ENCODE peak calls at places on chromosomes 16 and 17, in seven cellular contexts. One of them, this sample, is unnamed.

GRCh38 chr17:4004517-4005295 is 40.5 kb upstream of the ATP2A3 start:
- DNase-seq in mesendoderm: peak; percentile 82
- DNase-seq in H1: peak; percentile 88
- DNase-seq in mesenchymal stem cell: peak; percentile 44
- DNase-seq in H9: peak; percentile 90
- DNase-seq in neuronal stem cell: peak; percentile 71
- DNase-seq in trophoblast cell: peak; percentile 69
- DNase-seq in this sample: no peak

GRCh38 chr16:66508261-66508913 is 41.5 kb downstream of the TK2 start:
- DNase-seq in trophoblast cell: peak; percentile 14
- DNase-seq in H1: no peak
- DNase-seq in H9: no peak
- DNase-seq in mesenchymal stem cell: no peak
- DNase-seq in mesendoderm: no peak
- DNase-seq in neuronal stem cell: no peak
- DNase-seq in this sample: no peak

GRCh38 chr16:89645122-89645521 is 12.4 kb downstream of the CHMP1A start:
- DNase-seq in H9: no peak
- DNase-seq in trophoblast cell: no peak
- DNase-seq in mesenchymal stem cell: no peak
- DNase-seq in H1: no peak
- DNase-seq in neuronal stem cell: no peak
- DNase-seq in mesendoderm: no peak
- DNase-seq in this sample: no peak

GRCh38 chr17:40510328-40510648 is 8.9 kb upstream of the TNS4 start:
- DNase-seq in H9: no peak
- DNase-seq in neuronal stem cell: no peak
- DNase-seq in trophoblast cell: peak; percentile 67
- DNase-seq in mesenchymal stem cell: no peak
- DNase-seq in mesendoderm: peak; percentile 86
- DNase-seq in H1: no peak
- DNase-seq in this sample: peak; percentile 68

GRCh38 chr16:1979271-1980025 is 1.8 kb downstream of the NOXO1 start:
- DNase-seq in neuronal stem cell: no peak
- DNase-seq in H9: peak; percentile 78
- DNase-seq in H1: peak; percentile 87
- DNase-seq in trophoblast cell: peak; percentile 95
- DNase-seq in mesenchymal stem cell: no peak
- DNase-seq in mesendoderm: peak; percentile 50
- DNase-seq in this sample: no peak

GRCh38 chr17:42979511-42980273 is at the start of gene PTGES3L:
- DNase-seq in trophoblast cell: peak; percentile 77
- DNase-seq in mesenchymal stem cell: peak; percentile 81
- DNase-seq in H1: peak; percentile 67
- DNase-seq in H9: peak; percentile 84
- DNase-seq in neuronal stem cell: no peak
- DNase-seq in mesendoderm: peak; percentile 93
- DNase-seq in this sample: peak; percentile 48

GRCh38 chr16:67541391-67542263 is 13.0 kb downstream of the RIPOR1 start:
- DNase-seq in mesendoderm: peak; percentile 40
- DNase-seq in mesenchymal stem cell: peak; percentile 34
- DNase-seq in H1: no peak
- DNase-seq in H9: no peak
- DNase-seq in trophoblast cell: no peak
- DNase-seq in neuronal stem cell: no peak
- DNase-seq in this sample: peak; percentile 37

GRCh38 chr16:14399397-14400284 is 230.4 kb downstream of the PARN start:
- DNase-seq in neuronal stem cell: no peak
- DNase-seq in mesendoderm: no peak
- DNase-seq in mesenchymal stem cell: peak; percentile 77
- DNase-seq in trophoblast cell: peak; percentile 46
- DNase-seq in H1: no peak
- DNase-seq in H9: no peak
- DNase-seq in this sample: peak; percentile 62

GRCh38 chr16:81578015-81578554 is 133.5 kb downstream of the CMIP start:
- DNase-seq in mesenchymal stem cell: no peak
- DNase-seq in neuronal stem cell: no peak
- DNase-seq in mesendoderm: no peak
- DNase-seq in H1: no peak
- DNase-seq in trophoblast cell: peak; percentile 48
- DNase-seq in H9: no peak
- DNase-seq in this sample: no peak

GRCh38 chr17:2058521-2059124 is 3.7 kb downstream of the HIC1 start:
- DNase-seq in mesendoderm: peak; percentile 82
- DNase-seq in trophoblast cell: peak; percentile 60
- DNase-seq in mesenchymal stem cell: peak; percentile 48
- DNase-seq in neuronal stem cell: no peak
- DNase-seq in H1: peak; percentile 94
- DNase-seq in H9: peak; percentile 91
- DNase-seq in this sample: peak; percentile 76

GRCh38 chr17:49180998-49181635 is 29.3 kb downstream of the GNGT2 start:
- DNase-seq in neuronal stem cell: no peak
- DNase-seq in mesenchymal stem cell: no peak
- DNase-seq in H1: no peak
- DNase-seq in H9: no peak
- DNase-seq in trophoblast cell: peak; percentile 45
- DNase-seq in mesendoderm: peak; percentile 41
- DNase-seq in this sample: no peak

GRCh38 chr17:57578608-57578990 is 166.5 kb downstream of the CCDC182 start:
- DNase-seq in neuronal stem cell: no peak
- DNase-seq in mesendoderm: no peak
- DNase-seq in H1: no peak
- DNase-seq in mesenchymal stem cell: no peak
- DNase-seq in H9: no peak
- DNase-seq in trophoblast cell: no peak
- DNase-seq in this sample: peak; percentile 51

GRCh38 chr17:57582881-57583756 is 162.0 kb downstream of the CCDC182 start:
- DNase-seq in H1: no peak
- DNase-seq in mesenchymal stem cell: no peak
- DNase-seq in mesendoderm: no peak
- DNase-seq in trophoblast cell: peak; percentile 85
- DNase-seq in H9: no peak
- DNase-seq in neuronal stem cell: no peak
- DNase-seq in this sample: no peak

GRCh38 chr17:57577751-57578607 is 167.1 kb downstream of the CCDC182 start:
- DNase-seq in mesenchymal stem cell: peak; percentile 90
- DNase-seq in trophoblast cell: peak; percentile 66
- DNase-seq in H9: no peak
- DNase-seq in neuronal stem cell: peak; percentile 83
- DNase-seq in H1: no peak
- DNase-seq in mesendoderm: peak; percentile 63
- DNase-seq in this sample: peak; percentile 70

GRCh38 chr17:57579245-57579644 is 165.9 kb downstream of the CCDC182 start:
- DNase-seq in trophoblast cell: no peak
- DNase-seq in H9: no peak
- DNase-seq in H1: no peak
- DNase-seq in neuronal stem cell: no peak
- DNase-seq in mesendoderm: no peak
- DNase-seq in mesenchymal stem cell: no peak
- DNase-seq in this sample: no peak

GRCh38 chr17:57580055-57580739 is 164.9 kb downstream of the CCDC182 start:
- DNase-seq in neuronal stem cell: no peak
- DNase-seq in trophoblast cell: no peak
- DNase-seq in mesenchymal stem cell: no peak
- DNase-seq in mesendoderm: no peak
- DNase-seq in H9: no peak
- DNase-seq in H1: no peak
- DNase-seq in this sample: no peak
- H4K8ac ChIP-seq in neuronal stem cell: no peak overlapping the region
- H4K8ac ChIP-seq in trophoblast cell: no peak overlapping the region
- H4K8ac ChIP-seq in mesenchymal stem cell: no peak overlapping the region
- H4K8ac ChIP-seq in mesendoderm: no peak overlapping the region
- H4K8ac ChIP-seq in H9: no peak overlapping the region
- H4K8ac ChIP-seq in H1: no peak overlapping the region
- H4K8ac ChIP-seq in this sample: no peak overlapping the region

GRCh38 chr17:79774561-79774975 is 3.4 kb upstream of the CBX2 start:
- DNase-seq in mesenchymal stem cell: no peak
- DNase-seq in H1: no peak
- DNase-seq in mesendoderm: no peak
- DNase-seq in trophoblast cell: no peak
- DNase-seq in neuronal stem cell: no peak
- DNase-seq in H9: no peak
- DNase-seq in this sample: no peak

GRCh38 chr17:79771276-79771675 is 6.7 kb upstream of the CBX2 start:
- DNase-seq in trophoblast cell: no peak
- DNase-seq in H9: no peak
- DNase-seq in mesenchymal stem cell: no peak
- DNase-seq in H1: no peak
- DNase-seq in mesendoderm: no peak
- DNase-seq in neuronal stem cell: no peak
- DNase-seq in this sample: no peak

GRCh38 chr17:79765708-79766107 is 12.2 kb upstream of the CBX2 start:
- DNase-seq in trophoblast cell: no peak
- DNase-seq in neuronal stem cell: no peak
- DNase-seq in H9: no peak
- DNase-seq in H1: no peak
- DNase-seq in mesenchymal stem cell: no peak
- DNase-seq in mesendoderm: no peak
- DNase-seq in this sample: no peak

GRCh38 chr17:79775635-79776034 is 2.3 kb upstream of the CBX2 start:
- DNase-seq in H1: no peak
- DNase-seq in H9: no peak
- DNase-seq in trophoblast cell: no peak
- DNase-seq in mesendoderm: no peak
- DNase-seq in neuronal stem cell: no peak
- DNase-seq in mesenchymal stem cell: no peak
- DNase-seq in this sample: no peak

GRCh38 chr17:79769596-79770520 is 8.1 kb upstream of the CBX2 start:
- DNase-seq in mesenchymal stem cell: no peak
- DNase-seq in mesendoderm: no peak
- DNase-seq in H1: no peak
- DNase-seq in H9: no peak
- DNase-seq in trophoblast cell: no peak
- DNase-seq in neuronal stem cell: no peak
- DNase-seq in this sample: no peak
- H4K8ac ChIP-seq in mesenchymal stem cell: no peak overlapping the region
- H4K8ac ChIP-seq in mesendoderm: no peak overlapping the region
- H4K8ac ChIP-seq in H1: no peak overlapping the region
- H4K8ac ChIP-seq in H9: no peak overlapping the region
- H4K8ac ChIP-seq in trophoblast cell: no peak overlapping the region
- H4K8ac ChIP-seq in neuronal stem cell: no peak overlapping the region
- H4K8ac ChIP-seq in this sample: no peak overlapping the region

GRCh38 chr16:84183572-84183875 is 3.3 kb downstream of the TAF1C start:
- DNase-seq in mesenchymal stem cell: no peak
- DNase-seq in H9: no peak
- DNase-seq in H1: no peak
- DNase-seq in trophoblast cell: no peak
- DNase-seq in mesendoderm: no peak
- DNase-seq in neuronal stem cell: no peak
- DNase-seq in this sample: no peak
- H4K8ac ChIP-seq in mesenchymal stem cell: no peak overlapping the region
- H4K8ac ChIP-seq in H9: no peak overlapping the region
- H4K8ac ChIP-seq in H1: no peak overlapping the region
- H4K8ac ChIP-seq in trophoblast cell: no peak overlapping the region
- H4K8ac ChIP-seq in mesendoderm: no peak overlapping the region
- H4K8ac ChIP-seq in neuronal stem cell: no peak overlapping the region
- H4K8ac ChIP-seq in this sample: no peak overlapping the region

GRCh38 chr17:61464121-61464905 is 12.1 kb downstream of the TBX4 start:
- DNase-seq in mesendoderm: no peak
- DNase-seq in H1: peak; percentile 53
- DNase-seq in trophoblast cell: no peak
- DNase-seq in neuronal stem cell: no peak
- DNase-seq in H9: peak; percentile 36
- DNase-seq in mesenchymal stem cell: no peak
- DNase-seq in this sample: no peak
- H4K8ac ChIP-seq in mesendoderm: no peak overlapping the region
- H4K8ac ChIP-seq in H1: no peak overlapping the region
- H4K8ac ChIP-seq in trophoblast cell: no peak overlapping the region
- H4K8ac ChIP-seq in neuronal stem cell: no peak overlapping the region
- H4K8ac ChIP-seq in H9: no peak overlapping the region
- H4K8ac ChIP-seq in mesenchymal stem cell: no peak overlapping the region
- H4K8ac ChIP-seq in this sample: no peak overlapping the region

GRCh38 chr17:79332011-79332410 is 257.4 kb downstream of the ENGASE start:
- DNase-seq in H9: no peak
- DNase-seq in mesendoderm: peak; percentile 50
- DNase-seq in trophoblast cell: no peak
- DNase-seq in H1: no peak
- DNase-seq in mesenchymal stem cell: no peak
- DNase-seq in neuronal stem cell: no peak
- DNase-seq in this sample: no peak
- H4K8ac ChIP-seq in H9: no peak overlapping the region
- H4K8ac ChIP-seq in mesendoderm: no peak overlapping the region
- H4K8ac ChIP-seq in trophoblast cell: no peak overlapping the region
- H4K8ac ChIP-seq in H1: no peak overlapping the region
- H4K8ac ChIP-seq in mesenchymal stem cell: no peak overlapping the region
- H4K8ac ChIP-seq in neuronal stem cell: no peak overlapping the region
- H4K8ac ChIP-seq in this sample: no peak overlapping the region

GRCh38 chr16:4869147-4869790 is 22.0 kb downstream of the UBN1 start:
- DNase-seq in trophoblast cell: no peak
- DNase-seq in neuronal stem cell: no peak
- DNase-seq in mesenchymal stem cell: no peak
- DNase-seq in mesendoderm: no peak
- DNase-seq in H9: no peak
- DNase-seq in H1: no peak
- DNase-seq in this sample: no peak

GRCh38 chr16:4874686-4875085 is 27.4 kb downstream of the UBN1 start:
- DNase-seq in H1: no peak
- DNase-seq in trophoblast cell: no peak
- DNase-seq in mesendoderm: no peak
- DNase-seq in mesenchymal stem cell: no peak
- DNase-seq in H9: no peak
- DNase-seq in neuronal stem cell: no peak
- DNase-seq in this sample: no peak

GRCh38 chr16:4870138-4870671 is 22.9 kb downstream of the UBN1 start:
- DNase-seq in neuronal stem cell: no peak
- DNase-seq in mesenchymal stem cell: no peak
- DNase-seq in trophoblast cell: no peak
- DNase-seq in H9: no peak
- DNase-seq in mesendoderm: no peak
- DNase-seq in H1: no peak
- DNase-seq in this sample: no peak

GRCh38 chr16:4876646-4877297 is 29.5 kb downstream of the UBN1 start:
- DNase-seq in mesendoderm: no peak
- DNase-seq in mesenchymal stem cell: no peak
- DNase-seq in trophoblast cell: no peak
- DNase-seq in neuronal stem cell: no peak
- DNase-seq in H9: no peak
- DNase-seq in H1: no peak
- DNase-seq in this sample: no peak

GRCh38 chr16:4873091-4873490 is 25.8 kb downstream of the UBN1 start:
- DNase-seq in mesenchymal stem cell: no peak
- DNase-seq in mesendoderm: no peak
- DNase-seq in H1: no peak
- DNase-seq in neuronal stem cell: no peak
- DNase-seq in H9: no peak
- DNase-seq in trophoblast cell: no peak
- DNase-seq in this sample: no peak
- H4K8ac ChIP-seq in mesenchymal stem cell: no peak overlapping the region
- H4K8ac ChIP-seq in mesendoderm: no peak overlapping the region
- H4K8ac ChIP-seq in H1: no peak overlapping the region
- H4K8ac ChIP-seq in neuronal stem cell: no peak overlapping the region
- H4K8ac ChIP-seq in H9: no peak overlapping the region
- H4K8ac ChIP-seq in trophoblast cell: no peak overlapping the region
- H4K8ac ChIP-seq in this sample: no peak overlapping the region

DNA sequence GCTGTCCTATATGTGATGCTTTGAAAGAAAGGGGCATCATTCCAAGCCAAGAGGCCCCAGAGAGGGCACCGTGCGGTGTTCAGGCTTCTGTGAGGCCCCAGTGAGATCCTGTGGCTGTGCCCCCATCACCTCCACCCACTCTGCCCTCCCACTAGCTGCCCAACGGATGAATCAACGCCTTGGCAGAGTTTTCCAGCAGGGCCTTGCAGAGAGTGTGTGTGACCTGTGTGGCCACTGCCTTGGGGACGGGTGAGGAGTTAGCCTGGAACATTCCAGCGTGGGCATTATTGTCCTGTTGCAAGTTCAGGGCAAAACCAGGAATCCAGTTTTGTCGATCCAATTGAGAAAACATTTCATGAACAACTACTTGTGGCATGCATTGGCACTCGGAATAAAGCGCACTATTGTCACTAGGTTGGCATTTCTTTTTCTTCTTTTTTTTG is 53.7 kb downstream of the SF3B3 start:
- DNase-seq in mesendoderm: no peak
- DNase-seq in mesenchymal stem cell: peak; percentile 45
- DNase-seq in neuronal stem cell: no peak
- DNase-seq in trophoblast cell: no peak
- DNase-seq in H9: no peak
- DNase-seq in H1: peak; percentile 58
- DNase-seq in this sample: peak; percentile 70
- H4K8ac ChIP-seq in mesendoderm: no peak overlapping the region
- H4K8ac ChIP-seq in mesenchymal stem cell: no peak overlapping the region
- H4K8ac ChIP-seq in neuronal stem cell: no peak overlapping the region
- H4K8ac ChIP-seq in trophoblast cell: no peak overlapping the region
- H4K8ac ChIP-seq in H9: no peak overlapping the region
- H4K8ac ChIP-seq in H1: no peak overlapping the region
- H4K8ac ChIP-seq in this sample: peak overlapping the region; percentile 23